ENCODE peak calls at places on chromosomes 16 and 17, in six cellular contexts. V is NCI-H1092; S is activated T-helper 1 cell treated with anti-CD3 and anti-CD28 coated beads, Interleukin-2, amount 50 U/mL, for 16 hours; M is aorta; O is ACHN; X is choroid plexus epithelial cell. I is an unnamed sample.

GRCh38 chr16:69035375-69035774 is 70.1 kb upstream of the HAS3 start:
- DNase-seq in M (no peak), X (no peak), V (no peak), S (no peak), O (no peak), I (no peak)

GRCh38 chr17:61253293-61253801 is 146.3 kb upstream of the TBX2 start:
- DNase-seq in V (no peak), S (no peak), M (no peak), O (no peak), X (no peak), I (no peak)

GRCh38 chr16:24689128-24689527 is 40.3 kb upstream of the TNRC6A start:
- DNase-seq in O (peak; percentile 74), S (no peak), X (peak; percentile 81), V (no peak), M (no peak), I (no peak)

GRCh38 chr17:77036136-77036840 is 104.5 kb upstream of the SEC14L1 start:
- DNase-seq in X (no peak), V (no peak), O (no peak), M (peak; percentile 59), S (no peak), I (no peak)

GRCh38 chr16:9687737-9688319 is 494.4 kb downstream of the GRIN2A start:
- DNase-seq in S (no peak), V (no peak), X (no peak), M (no peak), O (no peak), I (no peak)

GRCh38 chr16:3993052-3993785 is 112.7 kb upstream of the CREBBP start:
- DNase-seq in O (no peak), S (no peak), M (no peak), V (no peak), X (no peak), I (no peak)

GRCh38 chr16:585351-585750 is 4.5 kb upstream of the RAB40C start:
- DNase-seq in M (no peak), O (peak; percentile 26), S (no peak), X (no peak), V (peak; percentile 17), I (no peak)

GRCh38 chr17:11954961-11955360 is 42.3 kb downstream of the ZNF18 start:
- DNase-seq in X (no peak), S (no peak), O (no peak), V (no peak), M (no peak), I (no peak)

GRCh38 chr16:57128787-57129389 is 36.5 kb downstream of the CPNE2 start:
- DNase-seq in M (no peak), O (no peak), X (no peak), S (peak; percentile 7), V (no peak), I (no peak)

GRCh38 chr17:49939318-49939717 is 29.7 kb upstream of the DLX4 start:
- DNase-seq in S (no peak), M (no peak), O (no peak), V (no peak), X (no peak), I (no peak)

GRCh38 chr17:29032798-29033197 is 10.1 kb upstream of the PIPOX start:
- DNase-seq in M (no peak), V (no peak), S (no peak), O (no peak), X (no peak), I (no peak)

GRCh38 chr16:68356249-68356918 is 45.6 kb downstream of the PRMT7 start:
- DNase-seq in O (no peak), S (peak; percentile 35), X (peak; percentile 58), M (no peak), V (no peak), I (no peak)

GRCh38 chr16:7503688-7504087 is 171.0 kb downstream of the RBFOX1 start:
- DNase-seq in O (no peak), V (no peak), X (no peak), M (no peak), S (no peak), I (no peak)

GRCh38 chr17:74276561-74277009 is 2.6 kb downstream of the DNAI2 start:
- DNase-seq in S (no peak), X (no peak), M (no peak), V (no peak), O (no peak), I (no peak)

GRCh38 chr17:73973881-73974409 is 229.5 kb upstream of the RPL38 start:
- DNase-seq in S (no peak), O (no peak), X (no peak), M (no peak), V (no peak), I (no peak)

GRCh38 chr17:50146230-50146926 is 4.1 kb downstream of the PPP1R9B start:
- DNase-seq in X (no peak), O (no peak), M (no peak), S (no peak), V (no peak), I (no peak)

GRCh38 chr17:72393553-72393952 is 272.7 kb downstream of the SOX9 start:
- DNase-seq in V (no peak), S (no peak), X (peak; percentile 61), O (peak; percentile 94), M (no peak), I (no peak)

GRCh38 chr17:3025421-3026124 is 37.8 kb downstream of the OR1D5 start:
- DNase-seq in M (peak; percentile 53), V (no peak), S (no peak), X (no peak), O (no peak), I (no peak)

GRCh38 chr16:89122322-89122831 is 28.7 kb downstream of the ACSF3 start:
- DNase-seq in V (peak; percentile 52), M (peak; percentile 67), O (no peak), S (peak; percentile 42), X (no peak), I (no peak)

GRCh38 chr17:40303009-40303657 is 5.8 kb upstream of the RARA start:
- DNase-seq in O (peak; percentile 64), V (peak; percentile 42), X (peak; percentile 81), S (no peak), M (no peak), I (no peak)

GRCh38 chr17:78129385-78130079 is 977 bp upstream of the TMC6 start:
- DNase-seq in O (no peak), X (no peak), V (no peak), S (no peak), M (no peak), I (no peak)

GRCh38 chr16:14215941-14216340 is 144.8 kb downstream of the MRTFB start:
- DNase-seq in O (no peak), X (no peak), S (no peak), V (no peak), M (no peak), I (no peak)

GRCh38 chr16:84294196-84295142 is at the start of gene WFDC1:
- DNase-seq in S (no peak), V (no peak), M (peak; percentile 83), X (peak; percentile 14), O (no peak), I (no peak)

GRCh38 chr16:83005653-83006160 is 378.9 kb downstream of the CDH13 start:
- DNase-seq in O (no peak), S (no peak), V (no peak), X (peak; percentile 26), M (no peak), I (no peak)

GRCh38 chr16:84995666-84996065 is 15.7 kb downstream of the ZDHHC7 start:
- DNase-seq in M (peak; percentile 15), V (no peak), S (no peak), O (no peak), X (no peak), I (no peak)

GRCh38 chr17:57009737-57010445 is 32.0 kb downstream of the SCPEP1 start:
- DNase-seq in V (peak; percentile 12), S (no peak), O (peak; percentile 64), M (no peak), X (peak; percentile 69), I (no peak)

GRCh38 chr16:57372372-57373116 is at the start of gene CX3CL1:
- DNase-seq in V (peak; percentile 4), S (no peak), X (peak; percentile 35), M (peak; percentile 80), O (peak; percentile 78), I (no peak)

GRCh38 chr16:3235856-3236669 is 1.1 kb upstream of the ZNF200 start:
- DNase-seq in O (no peak), X (no peak), V (no peak), S (peak; percentile 26), M (peak; percentile 86), I (no peak)

GRCh38 chr16:85157813-85158701 is 45.8 kb upstream of the CIBAR2 start:
- DNase-seq in S (no peak), O (no peak), X (no peak), M (no peak), V (no peak), I (no peak)

GRCh38 chr17:76428511-76428910 is 24.4 kb downstream of the UBE2O start:
- DNase-seq in M (no peak), O (no peak), S (no peak), V (no peak), X (peak; percentile 57), I (no peak)

GRCh38 chr17:78128616-78129384 is at the start of gene TMC6:
- DNase-seq in O (peak; percentile 49), S (peak; percentile 58), M (peak; percentile 79), X (no peak), V (no peak), I (no peak)